ENCODE peak calls at places on chromosomes 2 and 18, in six cellular contexts. V is GM12865, Z is dorsolateral prefrontal cortex, A is adrenal gland, N is heart right ventricle, C is A549. J is an unnamed sample.
A peak's percentile ranks its signal among the peaks of the same experiment; 100 is the strongest.

GRCh38 chr2:38900726-38901125 is 11.1 kb downstream of the ARHGEF33 start:
- DNase-seq in V (no peak), Z (no peak), A (no peak), N (no peak), C (no peak), J (no peak)

GRCh38 chr2:65299246-65299645 is 71.6 kb downstream of the ACTR2 start:
- DNase-seq in V (no peak), Z (no peak), A (no peak), N (no peak), C (no peak), J (no peak)

GRCh38 chr18:48825101-48825745 is 125.5 kb downstream of the SMAD7 start:
- DNase-seq in V (no peak), Z (no peak), A (peak; percentile 55), N (peak; percentile 40), C (no peak), J (peak; percentile 2)

GRCh38 chr2:30164131-30164925 is 17.5 kb downstream of the YPEL5 start:
- DNase-seq in V (no peak), Z (no peak), A (no peak), N (no peak), C (no peak), J (no peak)

GRCh38 chr18:77486985-77487384 is 237.3 kb downstream of the GALR1 start:
- DNase-seq in V (peak; percentile 11), Z (no peak), A (no peak), N (no peak), C (no peak), J (no peak)

GRCh38 chr18:6294119-6294784 is 120.5 kb downstream of the L3MBTL4 start:
- DNase-seq in V (peak; percentile 14), Z (no peak), A (peak; percentile 65), N (peak; percentile 16), C (no peak), J (no peak)

GRCh38 chr2:173854141-173854540 is 111.0 kb downstream of the SP3 start:
- DNase-seq in V (no peak), Z (no peak), A (no peak), N (no peak), C (no peak), J (no peak)

GRCh38 chr2:26970244-26970927 is at the start of gene MAPRE3:
- DNase-seq in V (peak; percentile 76), Z (peak; percentile 89), A (peak; percentile 91), N (peak; percentile 77), C (peak; percentile 95), J (peak; percentile 60)

GRCh38 chr2:219461669-219462068 is 27.0 kb downstream of the SPEG start:
- DNase-seq in V (no peak), Z (no peak), A (no peak), N (no peak), C (no peak), J (no peak)

GRCh38 chr2:173146590-173146989 is 70.9 kb downstream of the MAP3K20 start:
- DNase-seq in V (peak; percentile 3), Z (no peak), A (no peak), N (no peak), C (no peak), J (no peak)

GRCh38 chr2:148483675-148484074 is 160.9 kb upstream of the EPC2 start:
- DNase-seq in V (no peak), Z (no peak), A (no peak), N (no peak), C (no peak), J (no peak)

GRCh38 chr2:177296047-177296446 is 31.5 kb upstream of the NFE2L2 start:
- DNase-seq in V (peak; percentile 57), Z (no peak), A (no peak), N (no peak), C (peak; percentile 22), J (no peak)

GRCh38 chr2:197090713-197091367 is 164.3 kb upstream of the PGAP1 start:
- DNase-seq in V (no peak), Z (no peak), A (no peak), N (no peak), C (no peak), J (no peak)

GRCh38 chr2:26801796-26802195 is 15.9 kb downstream of the CENPA start:
- DNase-seq in V (no peak), Z (no peak), A (no peak), N (no peak), C (no peak), J (no peak)

GRCh38 chr2:234913208-234913626 is 38.6 kb upstream of the SH3BP4 start:
- DNase-seq in V (no peak), Z (no peak), A (no peak), N (no peak), C (no peak), J (no peak)

GRCh38 chr2:157789933-157790511 is 86.1 kb downstream of the ACVR1 start:
- DNase-seq in V (peak; percentile 25), Z (no peak), A (peak; percentile 60), N (peak; percentile 61), C (no peak), J (peak; percentile 94)

GRCh38 chr2:55751966-55752365 is 58.3 kb upstream of the PNPT1 start:
- DNase-seq in V (no peak), Z (no peak), A (no peak), N (no peak), C (no peak), J (no peak)

GRCh38 chr2:29011650-29012060 is 30.6 kb downstream of the TOGARAM2 start:
- DNase-seq in V (peak; percentile 13), Z (no peak), A (peak; percentile 62), N (peak; percentile 79), C (no peak), J (peak; percentile 90)

GRCh38 chr18:13233746-13234527 is 15.4 kb downstream of the LDLRAD4 start:
- DNase-seq in V (no peak), Z (no peak), A (peak; percentile 39), N (no peak), C (no peak), J (no peak)

GRCh38 chr2:42810971-42811865 is 18.8 kb upstream of the HAAO start:
- DNase-seq in V (peak; percentile 73), Z (no peak), A (peak; percentile 76), N (peak; percentile 54), C (peak; percentile 32), J (no peak)

GRCh38 chr2:42810126-42810970 is 18.0 kb upstream of the HAAO start:
- DNase-seq in V (peak; percentile 98), Z (peak; percentile 93), A (peak; percentile 99), N (peak; percentile 96), C (peak; percentile 92), J (peak; percentile 89)

GRCh38 chr2:42808301-42808700 is 15.9 kb upstream of the HAAO start:
- DNase-seq in V (no peak), Z (no peak), A (no peak), N (no peak), C (no peak), J (no peak)

GRCh38 chr2:42809876-42810125 is 17.4 kb upstream of the HAAO start:
- DNase-seq in V (peak; percentile 94), Z (peak; percentile 70), A (peak; percentile 92), N (peak; percentile 85), C (peak; percentile 80), J (peak; percentile 73)

DNA sequence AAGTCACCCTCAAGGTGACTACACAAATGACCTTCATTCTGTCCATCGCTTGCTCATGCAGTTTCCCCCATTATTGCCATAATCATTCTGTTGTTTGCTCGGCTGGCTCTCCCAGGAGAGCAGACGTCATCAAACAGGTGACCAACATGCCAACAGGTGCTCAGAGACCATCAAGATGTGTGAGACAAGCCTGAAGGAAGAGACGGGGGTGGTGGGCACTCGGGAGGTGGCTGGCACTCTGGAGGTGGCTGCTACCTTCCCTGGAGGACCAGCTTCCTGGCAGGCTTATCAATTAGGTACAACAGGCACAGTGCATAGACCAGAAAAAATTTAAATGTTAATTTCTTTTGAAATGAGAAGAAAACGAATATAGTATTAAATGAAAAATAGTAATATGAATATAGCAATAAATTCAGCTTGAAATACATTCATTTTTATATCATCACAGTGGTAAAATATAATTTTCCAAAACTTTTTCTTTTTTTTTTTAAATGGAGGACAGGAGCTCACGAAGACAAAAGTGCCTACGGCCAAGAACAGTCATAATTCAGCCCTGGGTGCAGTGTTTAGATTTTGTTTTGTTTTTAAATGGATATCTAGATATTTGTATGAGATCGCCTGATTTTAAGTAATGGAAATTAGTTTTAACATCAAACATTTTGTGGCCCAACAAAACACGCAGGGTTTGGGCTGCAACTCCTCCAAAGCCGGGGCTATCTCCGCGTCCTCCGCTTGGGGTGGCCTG is 16.9 kb upstream of the HAAO start:
- DNase-seq in V (no peak), Z (no peak), A (peak; percentile 68), N (no peak), C (no peak), J (peak; percentile 32)
- TF ChIP-seq CTCF in V (no peak), Z (no peak), A (no peak), N (no peak), C (no peak), J (no peak)

DNA sequence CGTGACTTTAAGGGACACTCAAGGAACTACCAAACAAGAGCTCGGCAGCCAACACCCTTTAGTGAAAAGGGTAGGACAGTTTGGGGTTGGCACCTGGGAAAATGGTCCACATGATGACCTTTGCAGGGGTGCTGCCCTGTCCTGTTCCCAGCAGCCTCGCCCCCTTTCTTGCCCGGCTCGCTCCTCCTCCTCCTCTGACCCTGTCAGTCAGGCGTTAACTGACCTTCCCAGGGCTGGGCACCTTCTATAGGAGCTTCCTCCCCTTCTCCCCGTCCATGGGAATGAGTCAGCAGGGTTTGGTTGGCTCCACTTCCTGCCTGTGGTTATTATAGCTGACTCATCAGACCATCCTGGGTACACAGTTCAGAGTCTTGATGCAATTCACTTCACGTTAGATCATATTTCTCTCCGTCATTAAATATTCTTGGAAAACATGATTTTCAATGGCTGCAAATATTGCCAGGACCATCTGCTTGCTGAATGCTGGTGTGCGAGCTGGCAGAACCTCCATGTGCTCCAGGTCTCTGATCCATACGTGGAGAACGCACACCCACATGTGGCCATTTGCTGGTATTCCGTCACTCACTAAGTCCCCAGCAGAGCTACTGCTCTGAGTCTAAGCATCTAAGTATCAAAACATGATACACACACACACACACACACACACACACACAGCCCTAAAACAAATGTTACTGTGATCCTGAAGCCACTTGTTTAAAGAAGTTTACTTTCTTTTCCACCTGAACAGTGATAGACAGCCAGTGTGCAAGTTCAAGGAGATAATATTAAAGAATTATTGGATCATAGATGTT is 185.0 kb downstream of the ANAPC1 start:
- DNase-seq in V (peak; percentile 53), Z (peak; percentile 54), A (peak; percentile 92), N (peak; percentile 49), C (peak; percentile 95), J (peak; percentile 79)
- H3K4me3 ChIP-seq in V (no peak overlapping the region), Z (no peak overlapping the region), A (no peak overlapping the region), N (no peak overlapping the region), C (peak overlapping the region; percentile 17), J (no peak overlapping the region)

GRCh38 chr18:80202264-80202998 is 44.9 kb downstream of the PARD6G start:
- DNase-seq in V (peak; percentile 86), Z (no peak), A (peak; percentile 6), N (no peak), C (no peak), J (no peak)

GRCh38 chr18:80201739-80202138 is 45.6 kb downstream of the PARD6G start:
- DNase-seq in V (no peak), Z (no peak), A (no peak), N (no peak), C (no peak), J (no peak)

GRCh38 chr18:80200171-80200931 is 47.0 kb downstream of the PARD6G start:
- DNase-seq in V (no peak), Z (peak; percentile 66), A (peak; percentile 42), N (no peak), C (peak; percentile 7), J (no peak)

GRCh38 chr18:80198994-80199748 is 48.1 kb downstream of the PARD6G start:
- DNase-seq in V (no peak), Z (no peak), A (no peak), N (no peak), C (no peak), J (no peak)

GRCh38 chr18:80200932-80201672 is 46.2 kb downstream of the PARD6G start:
- DNase-seq in V (no peak), Z (no peak), A (peak; percentile 33), N (no peak), C (no peak), J (no peak)
- TF ChIP-seq CTCF in V (no peak), Z (no peak), A (no peak), N (no peak), C (no peak), J (no peak)

GRCh38 chr18:79411614-79412526 is 16.1 kb downstream of the NFATC1 start:
- DNase-seq in V (no peak), Z (peak; percentile 42), A (no peak), N (no peak), C (no peak), J (no peak)
- H3K4me3 ChIP-seq in V (no peak overlapping the region), Z (no peak overlapping the region), A (no peak overlapping the region), N (no peak overlapping the region), C (no peak overlapping the region), J (no peak overlapping the region)